ENCODE peak calls at places on chromosome 1, in seven cellular contexts. F is neuronal stem cell, T is right cardiac atrium, Z is fibroblast of lung, X is bronchial epithelial cell, C is right lobe of liver, D is ascending aorta. G is an unnamed sample.

GRCh38 chr1:179036844-179037465 is 11.3 kb downstream of the FAM20B start:
- DNase-seq in F (no peak), T (no peak), Z (no peak), X (peak; percentile 76), C (no peak), D (no peak), G (no peak)

GRCh38 chr1:238606896-238607295 is 716.2 kb upstream of the ZP4 start:
- DNase-seq in F (no peak), T (no peak), Z (no peak), X (peak; percentile 26), C (no peak), D (no peak), G (no peak)

GRCh38 chr1:28592314-28593071 is 428 bp downstream of the RAB42 start:
- DNase-seq in F (peak; percentile 35), T (peak; percentile 71), Z (no peak), X (no peak), C (no peak), D (no peak), G (no peak)

GRCh38 chr1:77759090-77760028 is at the start of gene USP33:
- DNase-seq in F (peak; percentile 80), T (peak; percentile 96), Z (peak; percentile 71), X (peak; percentile 67), C (peak; percentile 94), D (peak; percentile 90), G (peak; percentile 90)

GRCh38 chr1:188782220-188782841 is 1695.3 kb downstream of the BRINP3 start:
- DNase-seq in F (peak; percentile 52), T (no peak), Z (peak; percentile 56), X (peak; percentile 47), C (no peak), D (no peak), G (peak; percentile 32)

GRCh38 chr1:15151377-15151806 is 2.2 kb upstream of the TMEM51 start:
- DNase-seq in F (no peak), T (no peak), Z (no peak), X (no peak), C (no peak), D (no peak), G (peak; percentile 84)

GRCh38 chr1:86993269-86993985 is 79.0 kb downstream of the HS2ST1 start:
- DNase-seq in F (no peak), T (no peak), Z (no peak), X (peak; percentile 52), C (no peak), D (no peak), G (no peak)

GRCh38 chr1:108041360-108042143 is 76.6 kb upstream of the VAV3 start:
- DNase-seq in F (no peak), T (peak; percentile 53), Z (no peak), X (no peak), C (no peak), D (no peak), G (no peak)

GRCh38 chr1:115924730-115925129 is 51.6 kb upstream of the SLC22A15 start:
- DNase-seq in F (no peak), T (no peak), Z (no peak), X (peak; percentile 43), C (no peak), D (no peak), G (no peak)

GRCh38 chr1:99969260-99969728 is 502 bp upstream of the SLC35A3 start:
- DNase-seq in F (no peak), T (no peak), Z (no peak), X (peak; percentile 24), C (no peak), D (no peak), G (no peak)

GRCh38 chr1:22452401-22452963 is 831 bp downstream of the ZBTB40 start:
- DNase-seq in F (no peak), T (no peak), Z (peak; percentile 80), X (peak; percentile 41), C (peak; percentile 58), D (no peak), G (peak; percentile 65)

GRCh38 chr1:39160703-39161102 is 43.8 kb upstream of the MACF1 start:
- DNase-seq in F (no peak), T (no peak), Z (no peak), X (no peak), C (no peak), D (no peak), G (no peak)

GRCh38 chr1:206700445-206701036 is 15.8 kb downstream of the MAPKAPK2 start:
- DNase-seq in F (no peak), T (no peak), Z (peak; percentile 87), X (no peak), C (no peak), D (no peak), G (peak; percentile 39)

GRCh38 chr1:10762153-10762523 is 34.3 kb downstream of the CASZ1 start:
- DNase-seq in F (no peak), T (peak; percentile 64), Z (no peak), X (no peak), C (no peak), D (no peak), G (no peak)

GRCh38 chr1:10761503-10762152 is 34.8 kb downstream of the CASZ1 start:
- DNase-seq in F (no peak), T (peak; percentile 45), Z (no peak), X (peak; percentile 13), C (no peak), D (no peak), G (no peak)

GRCh38 chr1:10762875-10763274 is 33.6 kb downstream of the CASZ1 start:
- DNase-seq in F (no peak), T (peak; percentile 33), Z (no peak), X (no peak), C (no peak), D (no peak), G (no peak)

GRCh38 chr1:10759413-10760200 is 36.8 kb downstream of the CASZ1 start:
- DNase-seq in F (no peak), T (peak; percentile 30), Z (no peak), X (peak; percentile 18), C (no peak), D (no peak), G (no peak)

DNA sequence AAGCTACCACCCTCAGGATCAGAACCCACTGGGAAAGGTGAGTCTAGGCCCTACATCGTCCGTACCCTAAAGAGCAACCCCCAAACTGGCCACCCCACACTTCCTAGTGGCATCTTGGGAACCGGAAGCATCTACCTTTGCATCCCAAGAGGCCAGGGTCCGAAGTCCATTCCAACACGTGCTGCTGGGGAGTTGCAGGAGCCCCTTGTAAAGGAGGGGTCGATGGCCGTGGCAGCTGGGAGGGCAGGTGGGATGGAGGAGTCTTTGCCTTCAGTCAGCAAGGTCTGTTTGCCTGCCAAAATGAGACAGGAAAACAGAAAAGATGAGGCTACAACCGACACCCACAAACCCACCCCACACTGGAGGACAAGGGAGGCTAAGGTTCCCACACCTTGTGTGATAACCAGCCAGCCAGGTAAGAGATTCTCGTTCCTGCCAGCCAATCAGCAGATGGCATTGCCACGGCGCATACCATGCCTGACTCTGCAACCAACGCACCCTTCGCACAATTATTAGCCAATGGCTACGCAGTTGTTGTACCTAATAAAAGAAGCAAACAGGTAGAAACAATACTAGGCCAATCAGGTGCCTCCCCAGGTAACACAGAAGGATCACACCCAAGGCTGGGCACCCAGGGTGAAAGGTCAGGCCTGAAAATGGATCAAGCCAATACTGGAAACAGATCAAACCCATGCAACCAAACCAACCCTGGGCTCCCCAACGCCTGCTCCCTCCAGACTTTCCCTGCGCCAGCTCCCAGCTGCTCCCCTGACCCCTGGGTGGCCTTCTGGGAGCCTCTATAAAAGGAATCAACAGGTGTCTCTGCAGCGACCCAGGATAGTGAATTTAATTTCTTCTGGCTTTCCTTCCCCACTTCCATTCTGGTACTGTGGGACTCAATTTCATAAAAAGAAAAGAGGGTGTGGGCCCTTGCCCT is 35.6 kb downstream of the CASZ1 start:
- DNase-seq in F (no peak), T (peak; percentile 25), Z (no peak), X (no peak), C (no peak), D (no peak), G (no peak)
- H3K27me3 ChIP-seq in F (no peaks in the 10 kb centered on the region), T (no peaks in the 10 kb centered on the region), Z (peaks cover 4% of the 10 kb centered on the region), X (no peaks in the 10 kb centered on the region), C (no peaks in the 10 kb centered on the region), D (no peaks in the 10 kb centered on the region), G (no peaks in the 10 kb centered on the region)

GRCh38 chr1:50369830-50370229 is 53.4 kb downstream of the DMRTA2 start:
- DNase-seq in F (no peak), T (no peak), Z (no peak), X (peak; percentile 17), C (no peak), D (no peak), G (no peak)

GRCh38 chr1:50373532-50373931 is 49.7 kb downstream of the DMRTA2 start:
- DNase-seq in F (no peak), T (no peak), Z (no peak), X (no peak), C (no peak), D (no peak), G (no peak)

GRCh38 chr1:50371749-50372148 is 51.5 kb downstream of the DMRTA2 start:
- DNase-seq in F (no peak), T (no peak), Z (no peak), X (no peak), C (no peak), D (no peak), G (no peak)

GRCh38 chr1:50369008-50369634 is 54.1 kb downstream of the DMRTA2 start:
- DNase-seq in F (no peak), T (no peak), Z (no peak), X (no peak), C (no peak), D (no peak), G (no peak)

GRCh38 chr1:50368179-50369007 is 54.9 kb downstream of the DMRTA2 start:
- DNase-seq in F (peak; percentile 56), T (peak; percentile 58), Z (peak; percentile 17), X (no peak), C (no peak), D (no peak), G (peak; percentile 25)
- H3K4me3 ChIP-seq in F (no peak overlapping the region), T (no peak overlapping the region), Z (peak overlapping the region; percentile 14), X (no peak overlapping the region), C (no peak overlapping the region), D (no peak overlapping the region), G (no peak overlapping the region)

GRCh38 chr1:111856411-111857135 is 100.9 kb downstream of the DDX20 start:
- DNase-seq in F (no peak), T (no peak), Z (no peak), X (no peak), C (no peak), D (no peak), G (no peak)
- H3K27me3 ChIP-seq in F (no peaks in the 10 kb centered on the region), T (no peaks in the 10 kb centered on the region), Z (peaks cover 9% of the 10 kb centered on the region), X (peaks cover 4% of the 10 kb centered on the region), C (no peaks in the 10 kb centered on the region), D (no peaks in the 10 kb centered on the region), G (no peaks in the 10 kb centered on the region)

DNA sequence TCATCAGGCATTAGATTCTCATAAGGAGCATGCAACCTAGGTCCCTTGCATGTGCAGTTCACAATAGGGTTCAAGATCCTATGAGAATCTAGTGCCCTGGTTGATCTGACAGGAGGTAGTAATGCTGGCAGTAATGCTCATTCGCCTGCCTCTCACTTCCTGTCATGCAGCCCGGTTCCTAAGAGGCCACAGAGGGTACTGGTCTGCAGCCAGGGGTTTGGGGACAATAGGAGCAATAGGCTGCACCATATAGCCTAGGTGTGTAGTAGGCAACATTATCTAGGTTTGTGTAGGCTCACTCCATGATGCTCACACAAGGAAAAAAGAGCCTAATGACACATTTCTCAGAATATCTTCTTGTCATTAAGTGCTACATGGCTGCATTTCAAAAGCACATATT is 25.8 kb downstream of the CFHR5 start:
- DNase-seq in F (no peak), T (no peak), Z (no peak), X (no peak), C (no peak), D (no peak), G (no peak)
- H3K4me3 ChIP-seq in F (no peak overlapping the region), T (no peak overlapping the region), Z (no peak overlapping the region), X (no peak overlapping the region), C (no peak overlapping the region), D (no peak overlapping the region), G (no peak overlapping the region)

GRCh38 chr1:31617917-31618746 is 643 bp downstream of the HCRTR1 start:
- DNase-seq in F (peak; percentile 78), T (peak; percentile 78), Z (peak; percentile 26), X (no peak), C (no peak), D (no peak), G (no peak)
- H3K27me3 ChIP-seq in F (peaks cover 18% of the 10 kb centered on the region), T (no peaks in the 10 kb centered on the region), Z (peaks cover 19% of the 10 kb centered on the region), X (peaks cover 17% of the 10 kb centered on the region), C (no peaks in the 10 kb centered on the region), D (no peaks in the 10 kb centered on the region), G (peaks cover 8% of the 10 kb centered on the region)